ENCODE peak calls at places on chromosomes 12 and 14, in nine cellular contexts. B, F, M, X, O, U, Y, K and D are unnamed samples.

GRCh38 chr14:93787465-93788306 is 599 bp downstream of the PRIMA1 start:
- DNase-seq in B (peak; percentile 27), F (no peak), M (no peak), X (no peak), O (peak; percentile 83), U (no peak), Y (no peak), K (no peak), D (no peak)

GRCh38 chr12:47422656-47423055 is 283.2 kb downstream of the RPAP3 start:
- DNase-seq in B (no peak), F (no peak), M (no peak), X (peak; percentile 50), O (no peak), U (no peak), Y (peak; percentile 60), K (no peak), D (no peak)

GRCh38 chr14:70289138-70289537 is 70.3 kb downstream of the COX16 start:
- DNase-seq in B (no peak), F (no peak), M (no peak), X (no peak), O (no peak), U (no peak), Y (no peak), K (no peak), D (no peak)

GRCh38 chr12:117105902-117106301 is 6.7 kb upstream of the TESC start:
- DNase-seq in B (no peak), F (no peak), M (no peak), X (no peak), O (no peak), U (no peak), Y (no peak), K (no peak), D (no peak)

GRCh38 chr14:67650694-67651093 is 23.7 kb downstream of the VTI1B start:
- DNase-seq in B (no peak), F (no peak), M (no peak), X (peak; percentile 65), O (no peak), U (no peak), Y (peak; percentile 48), K (no peak), D (no peak)

GRCh38 chr14:78022059-78022458 is 148.1 kb upstream of the NRXN3 start:
- DNase-seq in B (peak; percentile 71), F (no peak), M (no peak), X (peak; percentile 16), O (peak; percentile 90), U (no peak), Y (peak; percentile 58), K (no peak), D (no peak)

GRCh38 chr14:88482524-88482923 is 72.3 kb downstream of the PTPN21 start:
- DNase-seq in B (no peak), F (no peak), M (no peak), X (no peak), O (peak; percentile 49), U (no peak), Y (no peak), K (no peak), D (no peak)

GRCh38 chr14:102424923-102425322 is 62.2 kb downstream of the TECPR2 start:
- DNase-seq in B (no peak), F (no peak), M (no peak), X (no peak), O (no peak), U (peak; percentile 46), Y (no peak), K (no peak), D (peak; percentile 56)

GRCh38 chr12:96235497-96235826 is 41.3 kb downstream of the ELK3 start:
- DNase-seq in B (no peak), F (no peak), M (no peak), X (no peak), O (no peak), U (peak; percentile 75), Y (no peak), K (no peak), D (no peak)

GRCh38 chr12:1436015-1436414 is 158.4 kb downstream of the FBXL14 start:
- DNase-seq in B (no peak), F (no peak), M (no peak), X (no peak), O (no peak), U (no peak), Y (no peak), K (no peak), D (no peak)

GRCh38 chr14:73393375-73393774 is 65.0 kb downstream of the NUMB start:
- DNase-seq in B (no peak), F (no peak), M (no peak), X (no peak), O (no peak), U (no peak), Y (no peak), K (no peak), D (no peak)

GRCh38 chr12:1488908-1489381 is 105.4 kb downstream of the FBXL14 start:
- DNase-seq in B (peak; percentile 37), F (peak; percentile 60), M (no peak), X (peak; percentile 40), O (peak; percentile 21), U (no peak), Y (peak; percentile 64), K (no peak), D (no peak)

GRCh38 chr12:76881152-76881551 is 2.3 kb upstream of the CSRP2 start:
- DNase-seq in B (no peak), F (no peak), M (no peak), X (no peak), O (no peak), U (no peak), Y (no peak), K (no peak), D (no peak)

GRCh38 chr12:76883826-76884225 is 5.0 kb upstream of the CSRP2 start:
- DNase-seq in B (no peak), F (no peak), M (peak; percentile 27), X (peak; percentile 59), O (no peak), U (no peak), Y (peak; percentile 77), K (peak; percentile 27), D (no peak)

GRCh38 chr12:76880156-76881023 is 1.6 kb upstream of the CSRP2 start:
- DNase-seq in B (no peak), F (no peak), M (no peak), X (peak; percentile 88), O (no peak), U (no peak), Y (peak; percentile 40), K (no peak), D (no peak)

GRCh38 chr12:76883151-76883550 is 4.3 kb upstream of the CSRP2 start:
- DNase-seq in B (no peak), F (no peak), M (no peak), X (peak; percentile 84), O (no peak), U (no peak), Y (peak; percentile 68), K (no peak), D (no peak)

DNA sequence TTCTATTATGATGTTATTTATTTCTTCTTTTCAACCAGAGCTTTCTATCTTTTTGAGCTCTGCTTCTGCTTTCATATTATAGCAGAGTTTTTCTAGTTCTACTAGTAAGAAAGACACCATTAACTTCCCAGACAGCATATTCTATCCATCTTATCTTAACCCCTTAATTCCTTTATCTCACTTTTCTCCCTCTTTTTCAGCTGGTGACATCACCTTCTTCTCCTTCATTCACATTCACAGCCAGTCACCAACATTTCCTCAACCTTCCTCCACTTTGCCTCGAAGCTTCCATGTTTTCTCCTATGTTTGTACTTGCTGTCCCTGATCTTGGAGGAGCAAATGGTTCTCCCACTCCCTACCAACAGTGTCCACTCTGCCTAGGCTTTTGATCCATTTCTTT is 3.5 kb upstream of the CSRP2 start:
- DNase-seq in B (no peak), F (no peak), M (no peak), X (no peak), O (no peak), U (no peak), Y (no peak), K (no peak), D (no peak)
- H3K27ac ChIP-seq in B (no peak overlapping the region), F (peak overlapping the region; percentile 98), M (no peak overlapping the region), X (no peak overlapping the region), O (no peak overlapping the region), U (no peak overlapping the region), Y (no peak overlapping the region), K (no peak overlapping the region), D (no peak overlapping the region)

GRCh38 chr12:16350682-16351081 is 3.2 kb downstream of the MGST1 start:
- DNase-seq in B (peak; percentile 13), F (peak; percentile 82), M (peak; percentile 33), X (peak; percentile 97), O (no peak), U (peak; percentile 82), Y (peak; percentile 97), K (no peak), D (no peak)
- H3K4me3 ChIP-seq in B (no peak overlapping the region), F (no peak overlapping the region), M (no peak overlapping the region), X (no peak overlapping the region), O (peak overlapping the region; percentile 71), U (no peak overlapping the region), Y (no peak overlapping the region), K (no peak overlapping the region), D (peak overlapping the region; percentile 21)

GRCh38 chr14:95561001-95561412 is 26.2 kb downstream of the GLRX5 start:
- DNase-seq in B (peak; percentile 94), F (peak; percentile 80), M (peak; percentile 85), X (peak; percentile 82), O (peak; percentile 95), U (peak; percentile 87), Y (peak; percentile 69), K (peak; percentile 93), D (no peak)
- TF ChIP-seq CTCF in B (peak; percentile 98), F (peak; percentile 90), M (peak; percentile 96), X (peak; percentile 98), O (peak; percentile 99), U (peak; percentile 90), Y (peak; percentile 80), K (peak; percentile 92), D (peak; percentile 79)

GRCh38 chr12:125143491-125143890 is 78.3 kb downstream of the AACS start:
- DNase-seq in B (no peak), F (no peak), M (no peak), X (peak; percentile 39), O (no peak), U (no peak), Y (peak; percentile 24), K (no peak), D (no peak)

GRCh38 chr12:125148316-125148715 is 83.1 kb downstream of the AACS start:
- DNase-seq in B (no peak), F (no peak), M (no peak), X (no peak), O (no peak), U (no peak), Y (no peak), K (no peak), D (no peak)

GRCh38 chr12:125142601-125143000 is 77.4 kb downstream of the AACS start:
- DNase-seq in B (no peak), F (no peak), M (no peak), X (no peak), O (no peak), U (no peak), Y (no peak), K (no peak), D (no peak)

GRCh38 chr12:125140918-125141573 is 75.8 kb downstream of the AACS start:
- DNase-seq in B (no peak), F (no peak), M (no peak), X (peak; percentile 76), O (no peak), U (no peak), Y (peak; percentile 86), K (no peak), D (no peak)

DNA sequence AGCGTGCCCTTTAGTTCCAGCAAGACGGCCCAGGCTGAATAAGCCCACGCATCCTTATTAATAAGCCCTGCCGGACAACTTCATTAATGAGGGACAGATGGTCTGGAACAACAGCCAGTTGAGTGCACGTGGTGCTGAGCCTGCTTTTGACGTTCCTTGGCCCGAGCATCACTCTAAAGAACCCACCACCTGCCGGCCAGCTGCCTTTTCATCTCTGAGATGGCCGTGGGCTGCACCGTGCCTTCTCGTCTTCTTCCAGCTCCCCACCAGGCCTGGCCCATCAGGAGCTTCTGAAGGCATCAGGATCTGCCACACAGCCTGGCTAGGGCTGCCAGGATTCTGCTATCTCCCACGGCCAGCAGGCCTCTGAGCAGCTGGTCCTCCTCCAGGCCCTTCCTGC is 80.0 kb downstream of the AACS start:
- DNase-seq in B (no peak), F (no peak), M (no peak), X (no peak), O (no peak), U (no peak), Y (no peak), K (no peak), D (no peak)
- H3K27ac ChIP-seq in B (no peak overlapping the region), F (no peak overlapping the region), M (no peak overlapping the region), X (no peak overlapping the region), O (no peak overlapping the region), U (no peak overlapping the region), Y (no peak overlapping the region), K (no peak overlapping the region), D (no peak overlapping the region)